ENCODE peak calls at places on chromosomes 2 and 18, in eight cellular contexts. M, C, Z, D, W, V, T and R are unnamed samples. For H3K4me1, the result is how much of the 10 kb centered on the place peaks cover.

GRCh38 chr2:163157891-163158511 is 319.4 kb upstream of the KCNH7 start:
- DNase-seq in M (peak), T (no peak), Z (no peak), W (no peak), C (no peak), V (no peak), D (no peak), R (no peak)

GRCh38 chr2:165601866-165602636 is 132.6 kb downstream of the CSRNP3 start:
- DNase-seq in W (no peak), D (no peak), Z (no peak), C (no peak), M (peak), T (no peak), V (no peak), R (no peak)

GRCh38 chr2:45167885-45168284 is 158.6 kb upstream of the SIX2 start:
- DNase-seq in D (no peak), V (no peak), Z (no peak), C (no peak), T (no peak), W (no peak), M (no peak), R (no peak)

GRCh38 chr2:48529189-48529588 is 765 bp upstream of the STON1 start:
- DNase-seq in D (no peak), V (no peak), W (peak), C (no peak), Z (no peak), T (no peak), M (no peak), R (peak)

GRCh38 chr18:24530630-24531111 is 70.2 kb downstream of the HRH4 start:
- DNase-seq in T (no peak), Z (no peak), C (no peak), V (no peak), D (no peak), W (no peak), M (peak), R (no peak)

GRCh38 chr18:76558881-76559667 is 64.0 kb upstream of the ZNF516 start:
- DNase-seq in W (no peak), Z (peak), T (no peak), V (no peak), C (no peak), D (no peak), M (peak), R (no peak)

GRCh38 chr2:28906821-28907220 is 12.4 kb downstream of the WDR43 start:
- DNase-seq in W (no peak), M (no peak), D (no peak), V (no peak), Z (no peak), T (no peak), C (no peak), R (no peak)

GRCh38 chr2:95234806-95235205 is 27.5 kb downstream of the ZNF892 start:
- DNase-seq in Z (no peak), M (no peak), W (no peak), D (no peak), T (no peak), V (no peak), C (no peak), R (no peak)

GRCh38 chr18:24270937-24271380 is 126.7 kb downstream of the OSBPL1A start:
- DNase-seq in C (no peak), T (no peak), D (no peak), V (no peak), Z (no peak), M (peak), W (no peak), R (no peak)

GRCh38 chr2:153986488-153987229 is 114.9 kb downstream of the GALNT13 start:
- DNase-seq in C (no peak), Z (no peak), M (no peak), T (no peak), V (no peak), W (no peak), D (no peak), R (no peak)

GRCh38 chr18:72056171-72056570 is 488.0 kb downstream of the CBLN2 start:
- DNase-seq in C (no peak), W (no peak), Z (no peak), V (no peak), M (no peak), T (no peak), D (no peak), R (no peak)

GRCh38 chr2:234714711-234715110 is 217.8 kb upstream of the ARL4C start:
- DNase-seq in Z (no peak), V (no peak), D (peak), W (no peak), M (no peak), C (peak), T (no peak), R (no peak)

GRCh38 chr18:681985-682384 is 24.5 kb downstream of the TYMS start:
- DNase-seq in T (no peak), M (no peak), W (no peak), D (no peak), C (no peak), Z (no peak), V (no peak), R (no peak)

GRCh38 chr2:211077216-211077764 is 520.9 kb downstream of the CPS1 start:
- DNase-seq in T (no peak), Z (no peak), W (no peak), D (no peak), M (no peak), V (no peak), C (no peak), R (no peak)

GRCh38 chr2:25669520-25669919 is 3.9 kb downstream of the DTNB start:
- DNase-seq in T (no peak), Z (no peak), W (no peak), C (no peak), D (no peak), V (no peak), M (no peak), R (no peak)

GRCh38 chr2:166653185-166653813 is 159.2 kb upstream of the SCN7A start:
- DNase-seq in T (no peak), Z (no peak), C (no peak), D (no peak), W (no peak), V (no peak), M (peak), R (no peak)

GRCh38 chr18:50192903-50193795 is 1.8 kb downstream of the MYO5B start:
- DNase-seq in Z (peak), M (no peak), D (peak), V (peak), W (no peak), C (no peak), T (no peak), R (no peak)

GRCh38 chr2:230797515-230798495 is 66.9 kb upstream of the ITM2C start:
- DNase-seq in C (no peak), Z (no peak), T (no peak), M (peak), D (no peak), V (no peak), W (no peak), R (no peak)

GRCh38 chr2:6308986-6309385 is 556.7 kb downstream of the CMPK2 start:
- DNase-seq in T (no peak), Z (no peak), D (no peak), C (no peak), W (no peak), M (no peak), V (no peak), R (no peak)

GRCh38 chr2:85288244-85288725 is 39.5 kb downstream of the TGOLN2 start:
- DNase-seq in M (peak), Z (peak), W (no peak), D (no peak), C (no peak), V (peak), T (no peak), R (no peak)

GRCh38 chr2:205357732-205358131 is 324.6 kb upstream of the NRP2 start:
- DNase-seq in C (no peak), T (no peak), M (no peak), W (no peak), Z (no peak), V (no peak), D (no peak), R (no peak)

GRCh38 chr2:184004945-184005672 is 593.2 kb upstream of the ZNF804A start:
- DNase-seq in D (no peak), C (no peak), W (no peak), T (no peak), Z (no peak), M (no peak), V (no peak), R (no peak)

GRCh38 chr18:8469793-8470192 is 139.4 kb upstream of the RAB12 start:
- DNase-seq in C (no peak), M (peak), D (no peak), V (no peak), W (no peak), T (no peak), Z (no peak), R (no peak)

GRCh38 chr2:34242741-34243123 is 643.6 kb upstream of the FAM98A start:
- DNase-seq in M (no peak), Z (peak), T (no peak), D (no peak), W (no peak), V (peak), C (no peak), R (no peak)

GRCh38 chr2:65300134-65300771 is 72.6 kb downstream of the ACTR2 start:
- DNase-seq in Z (peak), T (no peak), C (peak), V (peak), M (peak), W (peak), D (peak), R (peak)

GRCh38 chr2:180622122-180622918 is 358.1 kb upstream of the UBE2E3 start:
- DNase-seq in W (no peak), M (peak), V (no peak), D (no peak), C (no peak), Z (no peak), T (no peak), R (no peak)

GRCh38 chr2:153043385-153043784 is 325.0 kb downstream of the ARL6IP6 start:
- DNase-seq in V (no peak), M (no peak), Z (no peak), D (no peak), T (no peak), C (no peak), W (no peak), R (no peak)

GRCh38 chr2:68916226-68916625 is 36.5 kb downstream of the GKN2 start:
- DNase-seq in M (no peak), C (no peak), T (no peak), Z (no peak), V (no peak), D (no peak), W (no peak), R (peak)

GRCh38 chr2:148568597-148568996 is 76.0 kb upstream of the EPC2 start:
- DNase-seq in D (no peak), W (no peak), C (no peak), M (no peak), V (no peak), Z (no peak), T (no peak), R (no peak)

GRCh38 chr2:95336408-95336807 is 39.3 kb downstream of the KCNIP3 start:
- DNase-seq in T (no peak), D (no peak), Z (no peak), M (no peak), V (no peak), C (no peak), W (no peak), R (no peak)

GRCh38 chr18:57276720-57277284 is 75.6 kb upstream of the ST8SIA3 start:
- DNase-seq in D (peak), V (no peak), M (no peak), T (no peak), C (no peak), W (no peak), Z (no peak), R (no peak)

GRCh38 chr2:170984079-170984478 is 55.0 kb downstream of the GORASP2 start:
- DNase-seq in D (no peak), W (no peak), M (no peak), V (no peak), Z (no peak), C (no peak), T (no peak), R (no peak)
- TF ChIP-seq POLR2A in D (no peak), W (no peak), M (no peak), V (no peak), Z (no peak), C (no peak), T (no peak), R (no peak)

GRCh38 chr2:555164-555922 is 121.9 kb downstream of the TMEM18 start:
- DNase-seq in D (peak), V (peak), C (no peak), M (no peak), T (no peak), W (no peak), Z (no peak), R (peak)
- H3K4me1 ChIP-seq in D (under half), V (under half), C (under half), M (under half), T (under half), W (under half), Z (under half), R (under half)

DNA sequence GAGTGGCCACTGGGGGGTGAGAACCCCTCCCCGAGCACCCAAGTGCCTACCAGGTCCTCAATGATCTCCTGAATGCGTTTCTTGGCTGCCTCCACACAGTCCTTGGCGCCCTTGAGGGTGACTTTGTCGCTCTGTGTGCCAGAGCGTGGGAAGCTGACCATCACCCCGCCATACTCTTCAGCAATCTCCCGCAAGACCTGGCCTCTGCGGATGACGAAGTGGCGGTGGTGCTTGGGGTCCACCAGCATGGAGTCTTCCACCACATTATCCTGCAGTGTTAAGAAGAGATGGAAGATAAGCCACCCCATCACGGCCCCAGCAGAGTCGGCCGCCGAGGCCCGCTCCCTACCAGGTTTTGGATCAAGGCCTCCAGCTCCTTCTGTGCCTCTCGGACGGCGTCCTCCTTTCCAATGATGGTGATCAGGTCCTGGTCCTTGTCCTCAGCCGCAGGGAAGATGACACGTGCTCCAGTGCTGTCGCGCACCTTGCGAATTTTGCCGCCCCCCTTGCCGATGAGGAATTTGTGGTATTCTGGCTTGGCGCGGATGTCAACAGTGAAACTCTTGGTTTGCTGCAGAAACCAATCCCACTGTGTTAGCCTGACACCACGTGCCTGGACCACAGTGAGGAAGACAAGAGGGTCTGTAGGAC is 51.2 kb downstream of the ANO7 start:
- DNase-seq in Z (no peak), M (no peak), C (no peak), T (no peak), V (no peak), W (no peak), D (no peak), R (no peak)
- H3K27ac ChIP-seq in Z (no peak), M (no peak), C (no peak), T (no peak), V (no peak), W (no peak), D (no peak), R (no peak)

DNA sequence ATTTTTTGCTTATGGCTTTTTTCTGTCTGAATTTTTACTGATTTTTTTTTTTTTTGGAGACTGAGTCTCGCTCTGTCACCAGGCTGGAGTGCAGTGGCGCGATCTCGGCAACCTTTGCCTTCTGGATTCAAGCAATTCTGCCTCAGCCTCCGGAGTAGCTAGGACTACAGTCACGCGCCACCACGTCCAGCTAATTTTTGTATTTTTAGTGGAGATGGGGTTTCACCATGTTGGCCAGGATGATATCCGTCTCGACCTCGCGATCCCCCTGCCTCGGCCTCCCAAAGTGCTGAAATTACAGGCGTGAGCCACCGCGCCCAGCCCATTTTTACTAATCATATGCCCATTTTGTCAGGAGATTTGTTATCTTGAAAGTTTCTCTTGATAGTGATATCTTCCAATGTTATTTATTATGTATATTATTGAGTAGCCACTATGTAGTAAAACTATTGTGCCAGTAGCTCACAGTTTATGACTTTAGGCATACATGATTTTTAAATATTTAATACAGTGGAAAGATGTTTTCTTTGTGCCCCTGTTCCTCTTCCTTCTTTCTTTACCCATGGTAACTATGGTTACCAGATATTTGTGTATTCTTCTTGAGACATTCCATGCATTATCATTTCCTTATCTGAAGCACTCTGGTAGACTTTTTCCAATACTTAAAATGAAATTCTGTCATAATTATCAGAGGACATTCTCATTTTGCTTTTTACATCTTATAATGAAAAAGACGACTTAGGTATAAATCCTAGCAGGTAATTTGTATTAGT is 2.1 kb downstream of the HAT1 start:
- DNase-seq in C (no peak), W (no peak), M (no peak), V (no peak), D (no peak), Z (no peak), T (no peak), R (no peak)
- TF ChIP-seq POLR2A in C (no peak), W (no peak), M (no peak), V (no peak), D (no peak), Z (no peak), T (no peak), R (no peak)

GRCh38 chr2:101307950-101308431 is 510 bp downstream of the RNF149 start:
- DNase-seq in C (no peak), D (no peak), M (no peak), Z (peak), V (no peak), W (peak), T (no peak), R (peak)

GRCh38 chr2:101308432-101309210 is at the start of gene RNF149:
- DNase-seq in T (peak), W (peak), M (peak), D (peak), C (peak), Z (peak), V (peak), R (peak)

GRCh38 chr2:101306410-101306809 is 2.1 kb downstream of the RNF149 start:
- DNase-seq in V (no peak), D (no peak), T (no peak), Z (no peak), W (no peak), M (no peak), C (no peak), R (no peak)

GRCh38 chr2:101309211-101309700 is 755 bp upstream of the RNF149 start:
- DNase-seq in M (no peak), W (no peak), C (no peak), T (no peak), Z (no peak), D (no peak), V (no peak), R (no peak)

GRCh38 chr2:101307503-101307902 is 998 bp downstream of the RNF149 start:
- DNase-seq in Z (no peak), W (no peak), D (no peak), M (no peak), T (no peak), C (no peak), V (no peak), R (no peak)
- H3K4me1 ChIP-seq in Z (under half), W (under half), D (half or more), M (under half), T (half or more), C (half or more), V (half or more), R (under half)

GRCh38 chr18:55319517-55319905 is 268.5 kb downstream of the TCF4 start:
- DNase-seq in T (no peak), D (no peak), W (no peak), V (no peak), M (peak), C (no peak), Z (no peak), R (no peak)

GRCh38 chr18:55320399-55321255 is 267.4 kb downstream of the TCF4 start:
- DNase-seq in T (no peak), W (no peak), V (no peak), C (no peak), M (peak), Z (no peak), D (no peak), R (no peak)

GRCh38 chr18:55322176-55322735 is 265.7 kb downstream of the TCF4 start:
- DNase-seq in Z (peak), C (peak), V (peak), T (no peak), D (no peak), M (peak), W (peak), R (peak)

GRCh38 chr18:55323051-55323994 is 264.7 kb downstream of the TCF4 start:
- DNase-seq in M (peak), V (no peak), Z (no peak), T (no peak), C (no peak), W (no peak), D (no peak), R (no peak)

DNA sequence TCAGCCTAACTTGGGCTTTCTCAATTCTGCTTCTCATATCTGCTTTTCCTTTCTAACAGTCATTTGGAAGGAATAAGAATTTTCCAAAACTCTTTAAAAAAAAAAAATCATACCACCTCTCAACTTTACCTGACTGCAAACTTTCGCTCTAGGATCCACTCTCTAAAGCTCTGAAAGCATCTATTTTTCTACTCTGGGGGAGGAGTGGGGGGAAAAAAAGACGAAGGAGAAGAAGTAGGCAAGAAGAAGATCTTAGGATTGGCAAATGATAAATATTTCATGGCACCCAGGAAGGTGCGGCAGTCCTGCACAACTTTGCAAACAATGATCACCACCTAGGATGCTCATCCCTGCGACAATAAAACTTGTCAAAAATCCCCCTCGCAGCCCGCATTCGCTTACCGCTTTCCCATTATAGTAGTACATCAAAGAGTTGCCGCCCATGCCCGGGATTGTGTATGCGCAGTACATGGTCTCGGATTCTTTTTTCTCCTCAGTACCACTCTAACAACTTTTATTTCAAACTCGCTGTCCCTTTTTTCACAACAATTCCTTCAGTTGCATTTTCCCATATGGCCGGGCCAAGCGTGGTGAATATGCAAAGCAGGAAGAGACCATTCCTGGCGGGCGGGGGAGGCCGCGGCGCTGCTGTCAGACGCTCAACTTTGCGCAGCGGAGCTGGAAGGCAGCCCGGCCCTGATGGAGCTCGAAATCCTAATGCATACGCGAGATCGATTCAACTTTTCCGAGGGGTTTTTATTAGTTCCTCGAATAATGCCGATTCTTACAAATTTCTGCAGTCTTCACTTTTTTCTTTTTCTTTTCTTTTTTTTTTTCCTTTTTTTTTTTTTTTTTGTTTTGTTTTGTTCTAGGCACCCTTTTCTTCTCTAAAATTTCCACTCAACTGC is 266.5 kb downstream of the TCF4 start:
- DNase-seq in Z (peak), W (peak), T (peak), C (peak), V (peak), M (peak), D (no peak), R (peak)
- H3K27ac ChIP-seq in Z (peak), W (peak), T (peak), C (peak), V (peak), M (peak), D (peak), R (peak)

GRCh38 chr18:48833701-48834394 is 116.9 kb downstream of the SMAD7 start:
- DNase-seq in T (no peak), Z (peak), M (peak), V (peak), C (peak), W (no peak), D (peak), R (peak)
- TF ChIP-seq POLR2A in T (no peak), Z (no peak), M (no peak), V (no peak), C (no peak), W (no peak), D (no peak), R (no peak)